ENCODE peak calls at places on chromosome 6, in nine cellular contexts. P is PC-9; E is right lobe of liver; D is adrenal gland; Q is activated CD4-positive, alpha-beta T cell treated with anti-CD3 and anti-CD28 coated beads, Interleukin-2, amount 50 U/mL, for 1 hour; F is upper lobe of right lung; M is mesendoderm; K is right atrium auricular region; R is CD4-positive, alpha-beta memory T cell. H is an unnamed sample.
A peak's percentile ranks its signal among the peaks of the same experiment; 100 is the strongest.

GRCh38 chr6:33590531-33591198 is 10.6 kb upstream of the BAK1 start:
- DNase-seq in M (peak; percentile 53), R (no peak), D (no peak), K (no peak), F (peak; percentile 89), Q (no peak), P (peak; percentile 64), E (no peak), H (no peak)

GRCh38 chr6:87572031-87572430 is 17.8 kb downstream of the RARS2 start:
- DNase-seq in P (no peak), D (no peak), K (no peak), Q (no peak), M (no peak), R (no peak), F (no peak), E (no peak), H (no peak)

GRCh38 chr6:47195251-47195650 is 114.5 kb downstream of the TNFRSF21 start:
- DNase-seq in R (no peak), M (no peak), K (no peak), F (no peak), E (no peak), P (no peak), D (no peak), Q (no peak), H (peak; percentile 68)

GRCh38 chr6:169719117-169719516 is 5.2 kb downstream of the PHF10 start:
- DNase-seq in R (no peak), Q (no peak), M (no peak), F (no peak), D (no peak), K (no peak), E (no peak), P (no peak), H (no peak)

GRCh38 chr6:15330174-15330934 is 84.5 kb downstream of the JARID2 start:
- DNase-seq in R (no peak), F (no peak), P (no peak), M (no peak), D (no peak), Q (no peak), K (no peak), E (no peak), H (no peak)

GRCh38 chr6:138592698-138593097 is 93.4 kb upstream of the NHSL1 start:
- DNase-seq in F (no peak), D (no peak), Q (no peak), R (no peak), K (no peak), P (no peak), M (no peak), E (no peak), H (no peak)

GRCh38 chr6:63319911-63320310 is at the start of gene LGSN:
- DNase-seq in M (peak; percentile 19), K (no peak), D (no peak), P (no peak), F (no peak), R (no peak), E (no peak), Q (no peak), H (no peak)

GRCh38 chr6:142285235-142286087 is 16.3 kb upstream of the ADGRG6 start:
- DNase-seq in K (no peak), F (no peak), D (no peak), M (no peak), P (no peak), Q (no peak), E (no peak), R (no peak), H (no peak)

GRCh38 chr6:76852776-76853175 is 610.5 kb downstream of the HTR1B start:
- DNase-seq in M (peak; percentile 38), P (no peak), K (no peak), R (no peak), Q (no peak), E (no peak), D (no peak), F (no peak), H (no peak)

GRCh38 chr6:133568970-133569889 is 319.7 kb upstream of the TCF21 start:
- DNase-seq in E (no peak), F (no peak), Q (no peak), P (peak; percentile 68), R (peak; percentile 14), M (peak; percentile 89), D (peak; percentile 33), K (peak; percentile 74), H (peak; percentile 42)

GRCh38 chr6:82178084-82178758 is 69.3 kb downstream of the IBTK start:
- DNase-seq in P (no peak), E (no peak), K (no peak), R (no peak), F (no peak), D (no peak), M (no peak), Q (no peak), H (no peak)

GRCh38 chr6:104908031-104908430 is 48.3 kb upstream of the HACE1 start:
- DNase-seq in R (no peak), K (no peak), E (no peak), F (no peak), M (peak; percentile 76), Q (no peak), D (no peak), P (no peak), H (no peak)

GRCh38 chr6:165820934-165821333 is 157.9 kb upstream of the PDE10A start:
- DNase-seq in E (no peak), K (no peak), Q (no peak), R (no peak), P (no peak), D (no peak), M (no peak), F (no peak), H (no peak)

GRCh38 chr6:117538615-117539014 is 56.1 kb downstream of the DCBLD1 start:
- DNase-seq in K (no peak), P (no peak), Q (no peak), F (no peak), D (no peak), E (no peak), M (no peak), R (no peak), H (no peak)

GRCh38 chr6:27777614-27778355 is 134.4 kb downstream of the OR2B2 start:
- DNase-seq in P (no peak), D (no peak), K (no peak), M (peak; percentile 74), E (no peak), R (no peak), F (no peak), Q (no peak), H (no peak)

GRCh38 chr6:8177721-8178120 is 75.4 kb upstream of the EEF1E1 start:
- DNase-seq in R (no peak), P (no peak), K (no peak), M (no peak), E (no peak), F (no peak), D (no peak), Q (no peak), H (no peak)

GRCh38 chr6:170283212-170284081 is 7.4 kb downstream of the DLL1 start:
- DNase-seq in K (no peak), F (peak; percentile 61), R (no peak), E (no peak), D (no peak), Q (no peak), M (no peak), P (no peak), H (no peak)

GRCh38 chr6:108622601-108623335 is 62.1 kb downstream of the FOXO3 start:
- DNase-seq in R (no peak), F (no peak), E (no peak), P (no peak), D (peak; percentile 49), Q (no peak), K (peak; percentile 79), M (no peak), H (no peak)

GRCh38 chr6:37717836-37718251 is 20.2 kb upstream of the MDGA1 start:
- DNase-seq in K (no peak), R (no peak), P (no peak), Q (no peak), F (no peak), E (no peak), M (no peak), D (no peak), H (no peak)

GRCh38 chr6:112205521-112206458 is 48.6 kb downstream of the LAMA4 start:
- DNase-seq in R (no peak), M (peak; percentile 68), F (no peak), P (peak; percentile 52), E (no peak), D (no peak), Q (no peak), K (no peak), H (no peak)

GRCh38 chr6:128600397-128600951 is 80.1 kb upstream of the PTPRK start:
- DNase-seq in Q (no peak), P (peak; percentile 47), F (no peak), K (no peak), M (peak; percentile 76), R (no peak), E (no peak), D (no peak), H (peak; percentile 10)

GRCh38 chr6:13307508-13307995 is 20.8 kb downstream of the TBC1D7 start:
- DNase-seq in P (no peak), M (no peak), E (no peak), K (peak; percentile 60), D (peak; percentile 25), Q (no peak), F (no peak), R (no peak), H (no peak)

GRCh38 chr6:159052720-159053119 is 7.9 kb upstream of the TAGAP start:
- DNase-seq in Q (no peak), K (no peak), R (no peak), F (no peak), P (no peak), E (no peak), M (no peak), D (no peak), H (no peak)

GRCh38 chr6:20943036-20943627 is 408.9 kb downstream of the CDKAL1 start:
- DNase-seq in P (no peak), Q (no peak), M (peak; percentile 19), R (no peak), E (no peak), K (no peak), F (no peak), D (no peak), H (no peak)

GRCh38 chr6:164148789-164149188 is 734.3 kb downstream of the QKI start:
- DNase-seq in R (no peak), P (no peak), Q (no peak), F (no peak), K (no peak), D (no peak), M (no peak), E (no peak), H (no peak)

GRCh38 chr6:20416567-20417345 is 15.1 kb downstream of the E2F3 start:
- DNase-seq in Q (no peak), K (no peak), P (no peak), D (no peak), E (no peak), R (no peak), F (no peak), M (no peak), H (no peak)

GRCh38 chr6:33837070-33837469 is 33.3 kb upstream of the MLN start:
- DNase-seq in D (no peak), R (no peak), M (no peak), F (no peak), Q (no peak), P (no peak), E (no peak), K (no peak), H (no peak)